ENCODE peak calls at places on chromosomes 16 and 17, in five cellular contexts. S is esophagus squamous epithelium, T is GM12878, Q is transverse colon, Y is heart left ventricle. N is an unnamed sample.
A peak's percentile ranks its signal among the peaks of the same experiment; 100 is the strongest.

GRCh38 chr17:68953340-68953997 is 1.7 kb downstream of the ABCA8 start:
- DNase-seq in T (no peak), Q (no peak), Y (no peak), S (no peak), N (no peak)

GRCh38 chr17:66740226-66740625 is 94.7 kb upstream of the CACNG5 start:
- DNase-seq in Q (no peak), S (no peak), Y (no peak), T (no peak), N (no peak)

GRCh38 chr16:58045096-58045495 is 19.5 kb downstream of the MMP15 start:
- DNase-seq in Y (no peak), S (no peak), Q (no peak), T (no peak), N (no peak)

GRCh38 chr17:11628374-11628773 is 30.1 kb downstream of the DNAH9 start:
- DNase-seq in Y (no peak), Q (no peak), S (no peak), T (no peak), N (no peak)

GRCh38 chr17:8459109-8459508 is 23.4 kb downstream of the NDEL1 start:
- DNase-seq in Y (no peak), S (no peak), T (no peak), Q (no peak), N (no peak)

GRCh38 chr17:35082073-35082657 is 18.7 kb upstream of the RFFL start:
- DNase-seq in T (no peak), Q (no peak), Y (no peak), S (no peak), N (peak; percentile 16)

GRCh38 chr17:43070872-43071271 is 45.8 kb downstream of the RND2 start:
- DNase-seq in S (no peak), Y (no peak), Q (no peak), T (no peak), N (no peak)

GRCh38 chr16:86924537-86924936 is 346.2 kb downstream of the FOXL1 start:
- DNase-seq in Q (no peak), S (no peak), Y (no peak), T (no peak), N (peak; percentile 94)

GRCh38 chr16:70568601-70569217 is 45.1 kb downstream of the SF3B3 start:
- DNase-seq in T (no peak), Y (no peak), S (no peak), Q (no peak), N (no peak)

GRCh38 chr16:70563571-70563970 is 40.0 kb downstream of the SF3B3 start:
- DNase-seq in Y (no peak), Q (no peak), S (no peak), T (no peak), N (no peak)

GRCh38 chr16:70561623-70562022 is 38.0 kb downstream of the SF3B3 start:
- DNase-seq in Y (no peak), S (no peak), T (no peak), Q (no peak), N (no peak)

GRCh38 chr16:70569752-70570151 is 46.1 kb downstream of the SF3B3 start:
- DNase-seq in S (no peak), T (no peak), Q (no peak), Y (no peak), N (no peak)

GRCh38 chr16:70565053-70565452 is 41.4 kb downstream of the SF3B3 start:
- DNase-seq in S (no peak), Q (no peak), Y (no peak), T (no peak), N (no peak)
- TF ChIP-seq POLR2A in S (no peak), Q (no peak), Y (no peak), T (no peak), N (no peak)

GRCh38 chr16:54648575-54648974 is 282.1 kb upstream of the IRX5 start:
- DNase-seq in Y (no peak), Q (no peak), S (no peak), T (no peak), N (no peak)
- TF ChIP-seq POLR2A in Y (no peak), Q (no peak), S (no peak), T (no peak), N (no peak)

GRCh38 chr17:20908373-20909273 is 134.2 kb downstream of the USP22 start:
- DNase-seq in S (peak; percentile 24), Y (peak; percentile 92), T (peak; percentile 16), Q (peak; percentile 88), N (peak; percentile 85)
- TF ChIP-seq POLR2A in S (peak; percentile 43), Y (no peak), T (peak; percentile 41), Q (peak; percentile 40), N (peak; percentile 62)

GRCh38 chr16:46882940-46883307 is 1.2 kb upstream of the GPT2 start:
- DNase-seq in Y (no peak), Q (no peak), S (no peak), T (no peak), N (no peak)

GRCh38 chr16:46884513-46885293 is 541 bp downstream of the GPT2 start:
- DNase-seq in S (no peak), Y (no peak), Q (peak; percentile 28), T (no peak), N (no peak)

GRCh38 chr16:46883690-46884512 is at the start of gene GPT2:
- DNase-seq in S (peak; percentile 71), T (peak; percentile 69), Y (peak; percentile 97), Q (peak; percentile 98), N (peak; percentile 92)

GRCh38 chr16:46883353-46883689 is 841 bp upstream of the GPT2 start:
- DNase-seq in S (no peak), T (no peak), Q (peak; percentile 17), Y (no peak), N (no peak)

GRCh38 chr16:46882304-46882939 is 1.7 kb upstream of the GPT2 start:
- DNase-seq in Q (no peak), S (no peak), Y (no peak), T (no peak), N (no peak)
- TF ChIP-seq POLR2A in Q (no peak), S (no peak), Y (no peak), T (no peak), N (no peak)

GRCh38 chr16:19084139-19084538 is 16.7 kb downstream of the COQ7 start:
- DNase-seq in S (no peak), Q (no peak), Y (no peak), T (no peak), N (no peak)

GRCh38 chr16:19084879-19085278 is 17.5 kb downstream of the COQ7 start:
- DNase-seq in T (no peak), Q (no peak), S (no peak), Y (no peak), N (no peak)

GRCh38 chr16:19088341-19088916 is 21.0 kb downstream of the COQ7 start:
- DNase-seq in S (no peak), Y (no peak), Q (no peak), T (no peak), N (no peak)

GRCh38 chr16:19085679-19086200 is 18.3 kb downstream of the COQ7 start:
- DNase-seq in T (no peak), S (no peak), Y (no peak), Q (peak; percentile 64), N (no peak)

DNA sequence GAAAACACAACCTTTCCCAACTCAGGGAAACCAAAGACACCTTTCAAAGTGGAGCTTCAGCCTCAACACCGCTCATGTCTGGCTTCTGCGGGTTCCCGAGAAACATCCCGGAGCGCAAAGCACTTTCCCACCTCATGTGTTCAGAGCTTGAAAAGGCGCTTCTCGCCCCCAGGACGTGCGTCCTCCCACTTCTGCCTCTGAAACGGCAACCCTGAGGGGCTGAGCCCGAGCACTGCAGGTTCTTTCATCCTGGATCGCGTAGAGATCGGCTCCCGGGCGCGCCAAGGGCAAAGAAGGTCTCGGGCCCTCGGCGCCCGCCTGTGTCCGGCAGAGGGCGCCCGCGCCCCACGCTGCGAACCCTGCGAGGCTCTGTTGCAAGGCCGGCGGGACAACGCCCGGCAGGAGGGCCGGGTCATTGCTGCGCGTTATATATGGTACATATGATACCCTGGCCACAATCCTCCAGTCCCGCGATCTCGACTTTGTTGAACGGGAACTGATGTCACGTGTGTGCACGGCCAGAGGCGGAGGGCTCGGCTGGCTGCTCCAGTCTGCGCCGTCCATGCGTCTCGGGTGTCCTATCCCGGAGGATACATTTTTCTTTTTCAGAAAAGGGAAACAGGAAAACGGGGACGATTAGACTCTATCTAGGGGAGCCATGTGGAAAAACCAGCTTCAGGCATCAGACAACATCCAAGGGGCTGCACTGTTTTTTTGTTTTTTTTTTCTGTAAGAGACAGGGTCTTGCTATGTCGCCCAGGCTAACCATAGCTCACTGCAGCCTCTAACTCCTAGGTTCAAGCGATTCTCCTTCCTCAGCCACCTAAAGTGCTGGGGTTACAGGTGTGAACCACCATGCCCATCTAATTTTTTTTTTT is 19.1 kb downstream of the COQ7 start:
- DNase-seq in T (peak; percentile 20), S (no peak), Q (peak; percentile 90), Y (peak; percentile 81), N (peak; percentile 83)
- TF ChIP-seq POLR2A in T (peak; percentile 43), S (no peak), Q (peak; percentile 31), Y (no peak), N (peak; percentile 60)

GRCh38 chr16:89643769-89644300 is 13.7 kb downstream of the CHMP1A start:
- DNase-seq in Y (no peak), T (no peak), Q (no peak), S (no peak), N (no peak)
- TF ChIP-seq POLR2A in Y (no peak), T (peak; percentile 25), Q (no peak), S (no peak), N (no peak)

DNA sequence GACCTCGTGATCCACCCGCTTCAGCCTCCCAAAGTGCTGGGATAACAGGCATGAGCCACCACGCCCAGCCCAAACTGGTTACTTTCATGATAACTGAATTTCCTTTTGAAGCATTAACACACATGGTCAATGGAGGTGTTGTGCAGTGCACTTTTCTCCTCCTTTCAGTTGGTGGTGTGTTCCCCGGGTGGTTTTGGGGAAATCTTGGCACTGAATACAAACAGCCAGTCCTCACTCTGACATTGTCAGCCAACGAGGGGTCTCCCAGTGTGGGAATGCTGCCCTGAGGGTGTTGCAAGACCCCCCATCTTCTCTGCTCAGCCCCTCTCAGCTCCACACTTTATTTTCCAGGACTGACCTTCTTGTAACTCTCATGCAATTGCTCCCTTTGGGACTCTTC is 70.5 kb downstream of the SOX9 start:
- DNase-seq in S (no peak), Y (no peak), T (no peak), Q (no peak), N (no peak)
- TF ChIP-seq POLR2A in S (no peak), Y (no peak), T (no peak), Q (no peak), N (no peak)

N was measured in H54.